ENCODE peak calls at places on chromosomes 16 and 17, in ten cellular contexts. One of them, this sample, is unnamed. For H3K36me3 and H3K4me1, the result is how much of the 10 kb centered on the place peaks cover.

GRCh38 chr16:85798901-85799496 is 345 bp downstream of the EMC8 start:
- DNase-seq in SJSA1: no peak
- DNase-seq in endodermal cell: peak
- DNase-seq in prostate gland: no peak
- DNase-seq in CD4-positive, CD25-positive, alpha-beta regulatory T cell: peak
- DNase-seq in adrenal gland: no peak
- DNase-seq in GM23248: peak
- DNase-seq in ascending aorta: no peak
- DNase-seq in Peyer's patch: no peak
- DNase-seq in sigmoid colon: no peak
- DNase-seq in this sample: no peak

GRCh38 chr17:41352597-41353366 is 2.2 kb upstream of the KRT33A start:
- DNase-seq in SJSA1: no peak
- DNase-seq in endodermal cell: peak
- DNase-seq in prostate gland: no peak
- DNase-seq in CD4-positive, CD25-positive, alpha-beta regulatory T cell: no peak
- DNase-seq in adrenal gland: no peak
- DNase-seq in GM23248: peak
- DNase-seq in ascending aorta: no peak
- DNase-seq in Peyer's patch: no peak
- DNase-seq in sigmoid colon: no peak
- DNase-seq in this sample: no peak

GRCh38 chr16:84467256-84467655 is 37.2 kb downstream of the MEAK7 start:
- DNase-seq in SJSA1: no peak
- DNase-seq in endodermal cell: no peak
- DNase-seq in prostate gland: no peak
- DNase-seq in CD4-positive, CD25-positive, alpha-beta regulatory T cell: no peak
- DNase-seq in adrenal gland: no peak
- DNase-seq in GM23248: peak
- DNase-seq in ascending aorta: no peak
- DNase-seq in Peyer's patch: no peak
- DNase-seq in sigmoid colon: no peak
- DNase-seq in this sample: no peak

GRCh38 chr17:57213180-57213825 is 43.0 kb upstream of the MSI2 start:
- DNase-seq in SJSA1: no peak
- DNase-seq in endodermal cell: no peak
- DNase-seq in prostate gland: no peak
- DNase-seq in CD4-positive, CD25-positive, alpha-beta regulatory T cell: no peak
- DNase-seq in adrenal gland: no peak
- DNase-seq in GM23248: no peak
- DNase-seq in ascending aorta: no peak
- DNase-seq in Peyer's patch: no peak
- DNase-seq in sigmoid colon: no peak
- DNase-seq in this sample: no peak

GRCh38 chr17:83189013-83189672 is 109.7 kb downstream of the METRNL start:
- DNase-seq in SJSA1: no peak
- DNase-seq in endodermal cell: peak
- DNase-seq in prostate gland: no peak
- DNase-seq in CD4-positive, CD25-positive, alpha-beta regulatory T cell: no peak
- DNase-seq in adrenal gland: no peak
- DNase-seq in GM23248: no peak
- DNase-seq in ascending aorta: no peak
- DNase-seq in Peyer's patch: peak
- DNase-seq in sigmoid colon: peak
- DNase-seq in this sample: no peak

GRCh38 chr16:74153773-74154172 is 142.8 kb upstream of the PSMD7 start:
- DNase-seq in SJSA1: no peak
- DNase-seq in endodermal cell: no peak
- DNase-seq in prostate gland: no peak
- DNase-seq in CD4-positive, CD25-positive, alpha-beta regulatory T cell: no peak
- DNase-seq in adrenal gland: no peak
- DNase-seq in GM23248: no peak
- DNase-seq in ascending aorta: no peak
- DNase-seq in Peyer's patch: no peak
- DNase-seq in sigmoid colon: no peak
- DNase-seq in this sample: no peak

GRCh38 chr17:82492647-82493516 is 26.6 kb upstream of the FOXK2 start:
- DNase-seq in SJSA1: peak
- DNase-seq in endodermal cell: no peak
- DNase-seq in prostate gland: no peak
- DNase-seq in CD4-positive, CD25-positive, alpha-beta regulatory T cell: no peak
- DNase-seq in adrenal gland: peak
- DNase-seq in GM23248: peak
- DNase-seq in ascending aorta: no peak
- DNase-seq in Peyer's patch: no peak
- DNase-seq in sigmoid colon: no peak
- DNase-seq in this sample: no peak

GRCh38 chr17:8791248-8791909 is 7.8 kb downstream of the MFSD6L start:
- DNase-seq in SJSA1: no peak
- DNase-seq in endodermal cell: no peak
- DNase-seq in prostate gland: no peak
- DNase-seq in CD4-positive, CD25-positive, alpha-beta regulatory T cell: no peak
- DNase-seq in adrenal gland: no peak
- DNase-seq in GM23248: no peak
- DNase-seq in ascending aorta: no peak
- DNase-seq in Peyer's patch: no peak
- DNase-seq in sigmoid colon: no peak
- DNase-seq in this sample: no peak

GRCh38 chr16:3999890-4000325 is 116.3 kb downstream of the ADCY9 start:
- DNase-seq in SJSA1: no peak
- DNase-seq in endodermal cell: no peak
- DNase-seq in prostate gland: no peak
- DNase-seq in CD4-positive, CD25-positive, alpha-beta regulatory T cell: no peak
- DNase-seq in adrenal gland: no peak
- DNase-seq in GM23248: peak
- DNase-seq in ascending aorta: no peak
- DNase-seq in Peyer's patch: no peak
- DNase-seq in sigmoid colon: no peak
- DNase-seq in this sample: no peak

GRCh38 chr16:69306031-69306430 is 5.1 kb upstream of the VPS4A start:
- DNase-seq in SJSA1: no peak
- DNase-seq in endodermal cell: no peak
- DNase-seq in prostate gland: no peak
- DNase-seq in CD4-positive, CD25-positive, alpha-beta regulatory T cell: no peak
- DNase-seq in adrenal gland: no peak
- DNase-seq in GM23248: no peak
- DNase-seq in ascending aorta: no peak
- DNase-seq in Peyer's patch: no peak
- DNase-seq in sigmoid colon: no peak
- DNase-seq in this sample: no peak

GRCh38 chr16:27252206-27252585 is 16.4 kb downstream of the NSMCE1 start:
- DNase-seq in SJSA1: no peak
- DNase-seq in endodermal cell: no peak
- DNase-seq in prostate gland: no peak
- DNase-seq in CD4-positive, CD25-positive, alpha-beta regulatory T cell: no peak
- DNase-seq in adrenal gland: no peak
- DNase-seq in GM23248: no peak
- DNase-seq in ascending aorta: no peak
- DNase-seq in Peyer's patch: no peak
- DNase-seq in sigmoid colon: no peak
- DNase-seq in this sample: no peak

GRCh38 chr17:64491995-64492394 is 4.9 kb downstream of the POLG2 start:
- DNase-seq in SJSA1: no peak
- DNase-seq in endodermal cell: no peak
- DNase-seq in prostate gland: no peak
- DNase-seq in CD4-positive, CD25-positive, alpha-beta regulatory T cell: no peak
- DNase-seq in adrenal gland: no peak
- DNase-seq in GM23248: peak
- DNase-seq in ascending aorta: no peak
- DNase-seq in Peyer's patch: no peak
- DNase-seq in sigmoid colon: no peak
- DNase-seq in this sample: no peak

GRCh38 chr17:77496401-77496801 is 355.6 kb downstream of the SEC14L1 start:
- DNase-seq in SJSA1: no peak
- DNase-seq in endodermal cell: peak
- DNase-seq in prostate gland: no peak
- DNase-seq in CD4-positive, CD25-positive, alpha-beta regulatory T cell: no peak
- DNase-seq in adrenal gland: no peak
- DNase-seq in GM23248: no peak
- DNase-seq in ascending aorta: no peak
- DNase-seq in Peyer's patch: no peak
- DNase-seq in sigmoid colon: peak
- DNase-seq in this sample: no peak
- H3K36me3 ChIP-seq in SJSA1: half or more
- H3K36me3 ChIP-seq in endodermal cell: half or more
- H3K36me3 ChIP-seq in prostate gland: under half
- H3K36me3 ChIP-seq in CD4-positive, CD25-positive, alpha-beta regulatory T cell: half or more
- H3K36me3 ChIP-seq in adrenal gland: half or more
- H3K36me3 ChIP-seq in GM23248: under half
- H3K36me3 ChIP-seq in ascending aorta: half or more
- H3K36me3 ChIP-seq in Peyer's patch: under half
- H3K36me3 ChIP-seq in sigmoid colon: under half
- H3K36me3 ChIP-seq in this sample: half or more

DNA sequence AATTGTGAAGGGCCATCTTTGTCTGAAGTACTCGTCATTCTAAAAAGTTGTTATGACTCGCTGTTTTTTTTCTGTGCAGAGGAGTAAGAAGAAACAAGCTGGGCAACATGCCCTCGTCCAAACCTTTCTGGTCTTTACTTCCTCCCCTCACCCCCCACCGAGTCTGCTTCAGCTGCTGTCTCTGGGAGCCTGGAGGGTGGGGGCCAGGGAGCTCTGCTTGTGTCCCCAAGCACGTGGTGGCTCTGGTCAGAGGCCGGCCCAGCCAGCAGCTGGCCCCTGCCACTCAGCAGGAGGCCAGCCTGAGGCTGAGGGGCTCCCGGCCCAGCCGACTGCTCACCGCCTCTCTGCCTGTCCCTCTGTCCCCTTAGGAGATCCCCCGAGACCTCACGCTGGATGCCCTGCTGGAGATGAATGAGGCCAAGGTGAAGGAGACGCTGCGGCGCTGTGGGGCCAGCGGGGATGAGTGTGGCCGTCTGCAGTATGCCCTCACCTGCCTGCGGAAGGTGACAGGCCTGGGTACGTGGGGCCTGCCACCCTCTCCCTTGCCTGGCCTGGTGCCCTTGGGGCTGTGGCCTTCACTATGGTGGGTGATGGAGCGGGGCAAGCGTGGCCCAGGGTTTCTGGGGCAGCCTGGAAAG is 53.7 kb upstream of the LGALS9 start:
- DNase-seq in SJSA1: peak
- DNase-seq in endodermal cell: peak
- DNase-seq in prostate gland: no peak
- DNase-seq in CD4-positive, CD25-positive, alpha-beta regulatory T cell: no peak
- DNase-seq in adrenal gland: peak
- DNase-seq in GM23248: peak
- DNase-seq in ascending aorta: no peak
- DNase-seq in Peyer's patch: no peak
- DNase-seq in sigmoid colon: no peak
- DNase-seq in this sample: no peak
- H3K4me1 ChIP-seq in SJSA1: half or more
- H3K4me1 ChIP-seq in endodermal cell: under half
- H3K4me1 ChIP-seq in prostate gland: under half
- H3K4me1 ChIP-seq in CD4-positive, CD25-positive, alpha-beta regulatory T cell: under half
- H3K4me1 ChIP-seq in adrenal gland: half or more
- H3K4me1 ChIP-seq in GM23248: under half
- H3K4me1 ChIP-seq in ascending aorta: under half
- H3K4me1 ChIP-seq in Peyer's patch: under half
- H3K4me1 ChIP-seq in sigmoid colon: under half
- H3K4me1 ChIP-seq in this sample: under half

GRCh38 chr17:78687944-78688343 is 94.1 kb downstream of the CYTH1 start:
- DNase-seq in SJSA1: no peak
- DNase-seq in endodermal cell: no peak
- DNase-seq in prostate gland: no peak
- DNase-seq in CD4-positive, CD25-positive, alpha-beta regulatory T cell: no peak
- DNase-seq in adrenal gland: no peak
- DNase-seq in GM23248: no peak
- DNase-seq in ascending aorta: no peak
- DNase-seq in Peyer's patch: no peak
- DNase-seq in sigmoid colon: no peak
- DNase-seq in this sample: no peak
- H3K36me3 ChIP-seq in SJSA1: under half
- H3K36me3 ChIP-seq in endodermal cell: under half
- H3K36me3 ChIP-seq in prostate gland: under half
- H3K36me3 ChIP-seq in CD4-positive, CD25-positive, alpha-beta regulatory T cell: half or more
- H3K36me3 ChIP-seq in adrenal gland: under half
- H3K36me3 ChIP-seq in GM23248: under half
- H3K36me3 ChIP-seq in ascending aorta: under half
- H3K36me3 ChIP-seq in Peyer's patch: under half
- H3K36me3 ChIP-seq in sigmoid colon: under half
- H3K36me3 ChIP-seq in this sample: half or more

GRCh38 chr17:61403846-61404701 is 4.4 kb downstream of the TBX2 start:
- DNase-seq in SJSA1: no peak
- DNase-seq in endodermal cell: peak
- DNase-seq in prostate gland: no peak
- DNase-seq in CD4-positive, CD25-positive, alpha-beta regulatory T cell: no peak
- DNase-seq in adrenal gland: peak
- DNase-seq in GM23248: no peak
- DNase-seq in ascending aorta: no peak
- DNase-seq in Peyer's patch: peak
- DNase-seq in sigmoid colon: peak
- DNase-seq in this sample: no peak
- H3K4me1 ChIP-seq in SJSA1: under half
- H3K4me1 ChIP-seq in endodermal cell: under half
- H3K4me1 ChIP-seq in prostate gland: under half
- H3K4me1 ChIP-seq in CD4-positive, CD25-positive, alpha-beta regulatory T cell: half or more
- H3K4me1 ChIP-seq in adrenal gland: under half
- H3K4me1 ChIP-seq in GM23248: under half
- H3K4me1 ChIP-seq in ascending aorta: under half
- H3K4me1 ChIP-seq in Peyer's patch: half or more
- H3K4me1 ChIP-seq in sigmoid colon: half or more
- H3K4me1 ChIP-seq in this sample: half or more

GRCh38 chr17:74800531-74800930 is 24.4 kb upstream of the NAT9 start:
- DNase-seq in SJSA1: no peak
- DNase-seq in endodermal cell: no peak
- DNase-seq in prostate gland: no peak
- DNase-seq in CD4-positive, CD25-positive, alpha-beta regulatory T cell: no peak
- DNase-seq in adrenal gland: no peak
- DNase-seq in GM23248: no peak
- DNase-seq in ascending aorta: no peak
- DNase-seq in Peyer's patch: no peak
- DNase-seq in sigmoid colon: no peak
- DNase-seq in this sample: no peak
- H3K36me3 ChIP-seq in SJSA1: half or more
- H3K36me3 ChIP-seq in endodermal cell: half or more
- H3K36me3 ChIP-seq in prostate gland: under half
- H3K36me3 ChIP-seq in CD4-positive, CD25-positive, alpha-beta regulatory T cell: under half
- H3K36me3 ChIP-seq in adrenal gland: under half
- H3K36me3 ChIP-seq in GM23248: under half
- H3K36me3 ChIP-seq in ascending aorta: under half
- H3K36me3 ChIP-seq in Peyer's patch: under half
- H3K36me3 ChIP-seq in sigmoid colon: under half
- H3K36me3 ChIP-seq in this sample: half or more

GRCh38 chr17:73307130-73307529 is 4.7 kb downstream of the CDC42EP4 start:
- DNase-seq in SJSA1: no peak
- DNase-seq in endodermal cell: no peak
- DNase-seq in prostate gland: peak
- DNase-seq in CD4-positive, CD25-positive, alpha-beta regulatory T cell: no peak
- DNase-seq in adrenal gland: no peak
- DNase-seq in GM23248: no peak
- DNase-seq in ascending aorta: no peak
- DNase-seq in Peyer's patch: peak
- DNase-seq in sigmoid colon: peak
- DNase-seq in this sample: no peak
- H3K4me1 ChIP-seq in SJSA1: half or more
- H3K4me1 ChIP-seq in endodermal cell: under half
- H3K4me1 ChIP-seq in prostate gland: under half
- H3K4me1 ChIP-seq in CD4-positive, CD25-positive, alpha-beta regulatory T cell: under half
- H3K4me1 ChIP-seq in adrenal gland: half or more
- H3K4me1 ChIP-seq in GM23248: half or more
- H3K4me1 ChIP-seq in ascending aorta: half or more
- H3K4me1 ChIP-seq in Peyer's patch: under half
- H3K4me1 ChIP-seq in sigmoid colon: half or more
- H3K4me1 ChIP-seq in this sample: under half

This sample was measured in effector memory CD4-positive, alpha-beta T cell.